ENCODE peak calls at places on chromosome 22, in four cellular contexts. K is heart right ventricle, V is Panc1, A is GM12878. E is an unnamed sample.
A peak's percentile ranks its signal among the peaks of the same experiment; 100 is the strongest.

GRCh38 chr22:31089101-31090100 is 8.3 kb downstream of the SMTN start:
- ATAC-seq in A (peak; percentile 15), K (peak; percentile 22), V (no peak), E (no peak)

GRCh38 chr22:31083377-31083768 is 2.3 kb downstream of the SMTN start:
- ATAC-seq in A (no peak), V (no peak), K (no peak), E (no peak)

GRCh38 chr22:45896153-45896951 is 80.6 kb downstream of the WNT7B start:
- ATAC-seq in K (no peak), A (no peak), V (no peak), E (no peak)

GRCh38 chr22:32627091-32627490 is 152.5 kb downstream of the FBXO7 start:
- ATAC-seq in V (no peak), A (no peak), K (peak; percentile 67), E (no peak)

GRCh38 chr22:38739300-38740055 is 16.3 kb downstream of the SUN2 start:
- ATAC-seq in A (no peak), K (peak; percentile 68), V (no peak), E (no peak)

GRCh38 chr22:46636221-46637002 is 16.2 kb downstream of the GRAMD4 start:
- ATAC-seq in V (peak; percentile 54), A (no peak), K (peak; percentile 12), E (no peak)

GRCh38 chr22:50540352-50540751 is 5.3 kb upstream of the KLHDC7B start:
- ATAC-seq in K (no peak), A (no peak), V (no peak), E (no peak)

GRCh38 chr22:43053176-43053575 is 36.0 kb downstream of the TTLL1 start:
- ATAC-seq in A (no peak), V (no peak), K (no peak), E (no peak)

GRCh38 chr22:39952347-39952746 is 7.8 kb upstream of the TMA7B start:
- ATAC-seq in K (no peak), V (no peak), A (no peak), E (no peak)

GRCh38 chr22:33438273-33438672 is 380.1 kb upstream of the SYN3 start:
- ATAC-seq in V (peak; percentile 68), A (peak; percentile 29), K (no peak), E (no peak)

GRCh38 chr22:46619240-46619829 is 851 bp upstream of the GRAMD4 start:
- ATAC-seq in V (no peak), K (peak; percentile 36), A (no peak), E (no peak)

GRCh38 chr22:43297246-43298061 is 45.7 kb downstream of the SCUBE1 start:
- ATAC-seq in K (peak; percentile 54), V (no peak), A (no peak), E (peak; percentile 46)

GRCh38 chr22:34914871-34915270 is 151.1 kb upstream of the ISX start:
- ATAC-seq in K (no peak), V (no peak), A (no peak), E (no peak)

GRCh38 chr22:39947488-39948216 is 12.5 kb upstream of the TMA7B start:
- ATAC-seq in K (no peak), A (no peak), V (no peak), E (no peak)

GRCh38 chr22:38788417-38788816 is 5.5 kb downstream of the DNAL4 start:
- ATAC-seq in A (no peak), K (peak; percentile 79), V (no peak), E (peak; percentile 86)

DNA sequence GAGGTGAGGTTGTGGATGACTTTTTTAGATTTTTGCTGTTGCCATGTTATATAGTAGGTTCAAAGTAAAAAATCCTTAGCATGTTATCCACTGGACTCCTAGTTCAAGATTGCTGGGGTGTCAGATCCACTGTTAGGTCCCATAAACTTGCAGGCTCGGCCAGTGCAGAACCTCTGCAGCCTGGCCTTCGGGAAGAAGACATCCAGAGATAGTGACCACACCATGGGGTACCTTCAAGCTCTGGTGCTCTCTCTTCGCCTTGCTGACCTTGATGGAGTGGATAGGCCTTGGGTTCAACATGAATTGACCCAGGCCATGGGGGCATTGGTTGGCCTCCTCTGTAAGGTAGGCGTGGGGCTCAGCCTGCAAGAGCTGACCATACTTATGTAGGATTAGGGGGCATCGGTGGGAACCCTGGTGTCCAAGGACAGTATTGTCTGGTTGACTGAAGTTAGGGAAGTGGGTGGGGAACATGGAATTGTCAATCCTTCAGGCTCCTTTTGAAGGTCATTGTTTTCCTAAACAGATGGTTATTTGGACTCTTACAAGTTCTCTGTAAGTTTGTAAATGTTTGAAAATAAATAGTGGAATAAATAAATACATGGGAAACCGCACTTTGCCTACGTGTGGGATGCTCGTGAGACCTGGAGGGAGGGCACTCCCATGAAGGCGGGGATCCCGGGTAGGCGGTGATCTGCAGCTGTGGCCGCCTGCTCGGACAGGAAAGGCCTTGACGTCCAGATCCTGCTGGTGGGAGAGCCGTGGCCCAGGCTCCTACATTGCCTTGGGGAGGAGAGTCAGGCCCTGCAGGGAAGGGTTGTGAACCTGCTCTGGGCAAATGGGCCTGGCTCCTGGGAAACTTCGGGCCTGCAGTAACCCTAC is 37.1 kb downstream of the BCR start:
- ATAC-seq in A (no peak), K (peak; percentile 67), V (no peak), E (no peak)
- H3K4me1 ChIP-seq in A (peaks cover 44% of the 10 kb centered on the region), K (peaks cover 72% of the 10 kb centered on the region), V (no peaks in the 10 kb centered on the region), E (peaks cover 100% of the 10 kb centered on the region)

DNA sequence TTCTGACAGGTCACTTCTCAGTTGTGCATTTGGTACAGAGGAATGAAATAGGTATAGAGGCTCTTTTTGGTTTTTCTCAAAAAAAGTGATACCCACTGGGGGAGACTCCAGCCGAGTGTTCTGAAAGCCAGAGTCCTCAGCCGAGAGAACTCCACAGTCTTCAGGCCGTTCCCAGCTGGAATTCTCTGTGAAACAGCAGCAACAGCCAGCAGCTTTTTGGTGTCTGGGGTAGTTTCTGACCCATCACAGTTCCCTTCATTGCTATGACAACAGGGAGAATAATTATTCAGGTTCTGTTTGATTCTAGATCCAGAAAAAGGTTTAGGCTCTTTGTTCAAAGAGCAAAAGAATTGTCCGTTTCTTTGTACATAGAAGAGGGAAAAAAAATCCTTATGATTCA is 84.6 kb downstream of the C22orf31 start:
- ATAC-seq in A (peak; percentile 23), V (no peak), K (peak; percentile 50), E (no peak)
- H3K4me3 ChIP-seq in A (no peak overlapping the region), V (no peak overlapping the region), K (no peak overlapping the region), E (peak overlapping the region; percentile 21)

GRCh38 chr22:49372111-49372529 is 455.6 kb downstream of the BRD1 start:
- ATAC-seq in V (no peak), A (no peak), K (no peak), E (no peak)
- TF ChIP-seq CTCF in V (no peak), A (no peak), K (no peak), E (no peak)

GRCh38 chr22:37358386-37358785 is 68.9 kb downstream of the ELFN2 start:
- ATAC-seq in K (no peak), A (no peak), V (no peak), E (no peak)
- H3K4me1 ChIP-seq in K (no peaks in the 10 kb centered on the region), A (no peaks in the 10 kb centered on the region), V (no peaks in the 10 kb centered on the region), E (no peaks in the 10 kb centered on the region)

DNA sequence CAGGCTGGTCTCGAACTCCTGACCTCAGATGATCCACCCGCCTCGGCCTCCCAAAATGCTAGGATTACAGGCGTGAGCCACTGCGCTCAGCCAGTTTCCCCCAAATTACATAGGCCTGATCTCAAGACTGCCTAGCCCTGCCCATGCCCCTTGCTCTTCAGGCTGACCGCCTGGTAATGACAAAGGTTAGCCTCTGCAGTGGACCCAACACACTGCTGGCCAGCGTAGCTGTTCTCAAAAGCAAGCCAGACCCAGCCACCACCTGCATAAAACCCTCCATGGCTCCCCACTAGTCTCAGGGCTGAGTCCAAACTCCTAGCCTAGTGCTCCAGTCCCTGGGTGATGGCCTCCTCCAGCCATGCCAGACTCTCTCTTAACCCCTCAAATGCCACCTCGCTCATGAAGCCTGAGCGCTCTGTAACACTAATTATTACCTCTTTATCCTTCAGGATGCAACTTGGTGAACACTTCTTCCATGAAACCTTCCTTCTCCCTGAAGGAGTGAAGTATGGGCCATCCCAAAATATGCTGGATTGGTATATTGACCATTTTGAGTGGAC is 836 bp upstream of the RSPH14 start:
- ATAC-seq in K (no peak), A (no peak), V (no peak), E (no peak)
- H3K4me3 ChIP-seq in K (no peak overlapping the region), A (no peak overlapping the region), V (no peak overlapping the region), E (peak overlapping the region; percentile 40)

DNA sequence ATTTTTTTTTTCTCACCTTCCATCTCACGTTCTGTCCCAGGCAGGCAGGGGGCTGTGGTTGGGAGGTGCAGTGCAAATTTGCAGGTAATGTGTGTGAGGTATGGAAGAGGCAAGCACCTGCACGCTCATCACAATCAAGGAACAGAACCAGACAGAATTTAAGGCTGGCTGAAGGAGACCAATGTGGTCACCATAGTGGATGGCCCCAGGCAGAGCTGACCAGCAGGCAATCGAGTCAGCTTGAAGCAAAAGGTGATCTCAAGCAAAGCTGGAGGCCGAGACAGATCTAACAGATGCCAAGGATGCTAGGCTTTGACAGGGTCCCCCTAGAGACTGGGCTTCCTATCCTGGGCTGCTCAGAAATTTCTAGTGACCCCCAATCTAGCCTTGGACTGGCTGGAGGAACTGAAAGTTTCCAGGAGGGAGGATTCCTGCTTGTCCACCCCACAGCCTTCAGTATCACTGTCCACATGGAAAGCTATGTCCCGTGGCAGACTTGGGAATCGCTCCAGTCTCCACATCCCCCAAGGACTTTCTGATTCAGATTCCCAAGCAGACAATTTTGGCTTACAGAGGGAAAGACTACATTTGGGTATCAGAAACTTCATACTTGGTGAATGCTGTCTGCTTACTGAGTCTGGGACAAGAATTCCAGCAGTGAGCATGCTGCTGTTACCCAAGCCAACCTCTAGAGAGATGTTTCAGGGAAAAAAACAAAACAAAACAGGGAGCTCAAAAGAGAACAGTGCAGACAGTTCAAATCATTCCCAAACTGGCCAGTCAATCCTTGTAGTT is 9.0 kb upstream of the MICAL3 start:
- ATAC-seq in A (no peak), K (peak; percentile 55), V (no peak), E (peak; percentile 50)
- TF ChIP-seq CTCF in A (no peak), K (no peak), V (no peak), E (peak; percentile 16)

E was measured in gastroesophageal sphincter.